ENCODE peak calls at places on chromosomes 3 and 15, in four cellular contexts. M, N, Z and Y are unnamed samples.

GRCh38 chr3:112390783-112391641 is 58.1 kb downstream of the CD200 start:
- DNase-seq in M (no peak), N (no peak), Z (no peak), Y (no peak)

GRCh38 chr3:69646287-69647067 is 92.8 kb upstream of the MITF start:
- DNase-seq in M (no peak), N (no peak), Z (no peak), Y (no peak)

GRCh38 chr3:141345951-141346817 is 22.1 kb upstream of the ZBTB38 start:
- DNase-seq in M (no peak), N (no peak), Z (no peak), Y (no peak)

GRCh38 chr3:8318002-8318649 is 183.5 kb upstream of the LMCD1 start:
- DNase-seq in M (no peak), N (no peak), Z (no peak), Y (no peak)

GRCh38 chr3:47579875-47580274 is 1.2 kb upstream of the CSPG5 start:
- DNase-seq in M (no peak), N (no peak), Z (no peak), Y (no peak)

GRCh38 chr3:183247190-183247589 is 5.9 kb upstream of the B3GNT5 start:
- DNase-seq in M (no peak), N (no peak), Z (no peak), Y (no peak)

GRCh38 chr3:177550667-177551066 is 353.4 kb upstream of the TBL1XR1 start:
- DNase-seq in M (no peak), N (no peak), Z (no peak), Y (no peak)

GRCh38 chr3:136075816-136076215 is 110.3 kb downstream of the PPP2R3A start:
- DNase-seq in M (no peak), N (no peak), Z (no peak), Y (no peak)

GRCh38 chr15:85168642-85169173 is 187.1 kb downstream of the PDE8A start:
- DNase-seq in M (peak), N (no peak), Z (no peak), Y (peak)

GRCh38 chr15:98676586-98677270 is 28.4 kb downstream of the IGF1R start:
- DNase-seq in M (no peak), N (no peak), Z (no peak), Y (no peak)

GRCh38 chr3:35744419-35744818 is 105.1 kb downstream of the ARPP21 start:
- DNase-seq in M (peak), N (peak), Z (no peak), Y (no peak)

GRCh38 chr3:35739181-35739809 is 100.0 kb downstream of the ARPP21 start:
- DNase-seq in M (peak), N (no peak), Z (no peak), Y (no peak)

GRCh38 chr3:35745802-35746484 is 106.6 kb downstream of the ARPP21 start:
- DNase-seq in M (no peak), N (no peak), Z (no peak), Y (no peak)

GRCh38 chr3:35739964-35740527 is 100.7 kb downstream of the ARPP21 start:
- DNase-seq in M (no peak), N (no peak), Z (no peak), Y (no peak)

DNA sequence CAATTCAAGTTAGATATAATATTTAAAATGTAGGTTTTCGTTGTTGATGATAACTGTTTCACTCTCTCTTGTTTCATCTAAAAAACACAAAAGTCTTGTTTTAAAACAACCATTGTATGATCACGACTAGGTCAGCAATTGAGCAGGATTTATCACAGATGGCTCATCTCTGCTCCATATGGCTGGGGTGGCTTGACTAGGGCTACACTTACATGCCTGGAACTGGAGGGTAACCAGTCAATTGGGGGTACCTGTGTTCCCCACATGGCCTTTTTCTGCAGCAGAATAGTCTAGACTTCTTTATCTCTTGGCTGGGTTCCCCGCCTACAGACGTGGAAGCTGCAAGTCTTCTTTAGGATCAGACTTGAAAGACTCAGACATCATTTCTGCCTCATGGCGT is 103.9 kb downstream of the ARPP21 start:
- DNase-seq in M (no peak), N (no peak), Z (no peak), Y (no peak)
- TF ChIP-seq CTCF in M (no peak), N (no peak), Z (no peak), Y (no peak)

GRCh38 chr3:30749230-30749629 is 142.8 kb downstream of the TGFBR2 start:
- DNase-seq in M (no peak), N (no peak), Z (no peak), Y (no peak)

GRCh38 chr3:30750967-30751366 is 143.5 kb downstream of the GADL1 start:
- DNase-seq in M (no peak), N (no peak), Z (no peak), Y (no peak)

GRCh38 chr3:30751610-30752299 is 142.7 kb downstream of the GADL1 start:
- DNase-seq in M (peak), N (no peak), Z (peak), Y (peak)

GRCh38 chr3:30743641-30744317 is 137.4 kb downstream of the TGFBR2 start:
- DNase-seq in M (no peak), N (no peak), Z (no peak), Y (no peak)

DNA sequence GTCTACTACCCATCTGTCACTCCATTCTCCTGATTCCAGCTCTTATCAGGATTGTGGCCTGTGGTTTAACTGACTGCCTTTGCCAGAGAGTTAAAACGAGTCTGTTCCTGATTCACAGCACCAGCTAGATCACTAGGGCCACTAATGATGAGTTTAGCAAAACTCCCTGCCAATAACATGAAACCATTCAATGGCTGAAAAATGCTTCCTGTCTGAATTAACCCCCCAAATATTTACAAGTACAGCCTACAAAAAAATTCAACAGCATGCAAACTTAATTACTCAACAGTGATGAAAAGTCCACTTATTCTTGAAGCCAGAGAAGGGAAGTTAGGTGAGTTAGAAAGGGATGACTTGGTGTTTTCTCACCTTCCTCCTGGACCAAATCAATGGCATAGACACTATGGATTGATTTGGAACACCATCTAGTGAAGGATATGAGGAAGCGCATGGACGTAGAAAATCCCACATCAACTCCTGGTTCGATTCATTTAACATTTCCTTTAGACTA is 141.4 kb downstream of the TGFBR2 start:
- DNase-seq in M (no peak), N (no peak), Z (no peak), Y (no peak)
- TF ChIP-seq CTCF in M (peak), N (peak), Z (peak), Y (no peak)

GRCh38 chr15:75182187-75183131 is 19.2 kb upstream of the C15orf39 start:
- DNase-seq in M (no peak), N (no peak), Z (no peak), Y (no peak)
- TF ChIP-seq CTCF in M (no peak), N (no peak), Z (no peak), Y (no peak)

GRCh38 chr15:49370782-49371181 is 52.3 kb upstream of the FGF7 start:
- DNase-seq in M (no peak), N (no peak), Z (no peak), Y (no peak)
- TF ChIP-seq CTCF in M (no peak), N (no peak), Z (peak), Y (peak)

GRCh38 chr15:60964527-60964926 is 264.6 kb downstream of the RORA start:
- DNase-seq in M (no peak), N (no peak), Z (no peak), Y (no peak)
- TF ChIP-seq CTCF in M (no peak), N (no peak), Z (no peak), Y (no peak)

GRCh38 chr15:50241684-50242450 is 23.7 kb downstream of the HDC start:
- DNase-seq in M (no peak), N (no peak), Z (no peak), Y (no peak)
- TF ChIP-seq CTCF in M (no peak), N (no peak), Z (no peak), Y (peak)

DNA sequence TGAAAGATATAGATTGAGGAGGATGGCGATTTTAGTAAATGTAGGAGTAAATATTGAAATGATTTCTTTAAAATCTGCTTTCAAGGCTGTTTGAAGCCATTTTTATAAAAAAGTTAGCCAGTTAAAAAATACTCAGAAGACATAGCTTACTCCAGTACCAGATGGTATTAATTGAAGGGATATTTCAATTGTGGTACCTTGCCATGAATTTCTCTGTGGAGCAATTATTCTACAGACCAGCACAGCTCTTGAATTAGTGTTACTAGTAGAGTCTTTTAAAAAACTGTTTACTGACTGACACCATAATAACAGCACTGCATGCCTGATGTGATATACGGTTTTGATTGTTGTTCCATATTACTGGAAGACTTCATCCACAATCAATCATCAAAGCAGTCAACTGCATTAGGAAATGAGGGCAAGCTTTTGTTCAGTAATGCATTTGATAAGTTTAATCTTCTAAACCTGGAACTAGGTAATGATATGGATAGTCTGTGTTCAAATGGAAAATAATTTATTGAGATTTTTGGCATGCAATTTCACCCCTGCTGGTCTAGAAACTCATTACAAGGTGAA is 106.4 kb downstream of the MFSD1 start:
- DNase-seq in M (no peak), N (no peak), Z (no peak), Y (no peak)
- TF ChIP-seq CTCF in M (no peak), N (no peak), Z (no peak), Y (no peak)